ENCODE peak calls at places on chromosomes 6 and 20, in ten cellular contexts. F, T, K, Z, I, P, W, Q, H and X are unnamed samples.

GRCh38 chr20:19026121-19026878 is 186.1 kb upstream of the SLC24A3 start:
- DNase-seq in T (no peak), F (no peak), P (peak), H (no peak), Z (no peak), K (peak), I (no peak), Q (no peak), W (no peak), X (no peak)

GRCh38 chr6:41770381-41771057 is 9.2 kb downstream of the FRS3 start:
- DNase-seq in F (no peak), Q (no peak), I (no peak), W (no peak), K (no peak), Z (no peak), T (no peak), P (no peak), H (no peak), X (no peak)

GRCh38 chr20:50172347-50173013 is 18.1 kb upstream of the CEBPB start:
- DNase-seq in T (peak), P (peak), F (peak), K (no peak), I (peak), Q (peak), W (no peak), H (no peak), Z (peak), X (no peak)

GRCh38 chr20:6178537-6178936 is 55.7 kb upstream of the FERMT1 start:
- DNase-seq in Q (peak), P (peak), F (peak), K (no peak), I (peak), Z (no peak), H (peak), T (peak), W (peak), X (peak)

GRCh38 chr6:96153775-96154174 is 138.0 kb downstream of the FUT9 start:
- DNase-seq in T (no peak), P (no peak), W (no peak), Z (no peak), K (no peak), H (no peak), I (no peak), Q (no peak), F (no peak), X (no peak)

GRCh38 chr20:53672484-53673129 is 79.0 kb upstream of the ZNF217 start:
- DNase-seq in W (no peak), P (peak), H (no peak), Z (no peak), I (peak), K (no peak), Q (no peak), T (no peak), F (peak), X (no peak)

GRCh38 chr20:11178946-11179654 is 505.3 kb upstream of the JAG1 start:
- DNase-seq in W (no peak), F (peak), Q (peak), Z (no peak), H (peak), I (peak), K (no peak), T (peak), P (peak), X (no peak)

GRCh38 chr6:1029196-1029595 is 282.7 kb upstream of the FOXQ1 start:
- DNase-seq in Z (no peak), T (no peak), W (no peak), Q (no peak), F (no peak), H (no peak), P (peak), I (peak), K (no peak), X (no peak)

GRCh38 chr20:18734525-18735189 is 78.9 kb upstream of the SCP2D1 start:
- DNase-seq in P (no peak), H (no peak), W (no peak), I (no peak), T (no peak), Z (no peak), Q (peak), F (no peak), K (no peak), X (no peak)

GRCh38 chr6:100464162-100464851 is 414 bp downstream of the SIM1 start:
- DNase-seq in H (no peak), F (no peak), T (peak), W (no peak), P (no peak), K (no peak), Z (peak), Q (no peak), I (no peak), X (no peak)

GRCh38 chr20:54474866-54475265 is 527 bp upstream of the DOK5 start:
- DNase-seq in F (no peak), K (no peak), I (no peak), Q (no peak), H (no peak), T (no peak), Z (no peak), P (peak), W (no peak), X (no peak)

GRCh38 chr6:151391471-151392428 is at the start of gene ZBTB2:
- DNase-seq in T (peak), F (peak), P (peak), W (peak), Q (peak), H (no peak), I (peak), K (no peak), Z (peak), X (peak)

GRCh38 chr6:34005845-34006644 is 139.8 kb downstream of the GRM4 start:
- DNase-seq in P (no peak), Q (no peak), F (no peak), T (no peak), H (no peak), I (no peak), Z (peak), W (no peak), K (no peak), X (no peak)

GRCh38 chr6:136306466-136306865 is 16.8 kb upstream of the BCLAF1 start:
- DNase-seq in H (no peak), T (no peak), W (no peak), Q (no peak), F (no peak), Z (no peak), K (no peak), I (no peak), P (no peak), X (no peak)

GRCh38 chr6:119308048-119308570 is 41.5 kb downstream of the MAN1A1 start:
- DNase-seq in K (no peak), P (peak), H (peak), Q (peak), I (peak), T (no peak), F (peak), W (no peak), Z (no peak), X (no peak)

GRCh38 chr20:46651091-46651962 is at the start of gene SLC13A3:
- DNase-seq in P (peak), Z (peak), I (no peak), H (no peak), F (no peak), Q (no peak), W (no peak), K (no peak), T (peak), X (no peak)

GRCh38 chr6:84449220-84449619 is 221.8 kb upstream of the CEP162 start:
- DNase-seq in P (no peak), T (no peak), W (no peak), I (peak), Z (no peak), F (no peak), H (no peak), K (no peak), Q (no peak), X (no peak)

GRCh38 chr20:41655966-41656685 is 37.9 kb upstream of the CHD6 start:
- DNase-seq in H (no peak), F (no peak), T (no peak), I (no peak), Q (no peak), W (no peak), Z (no peak), P (no peak), K (no peak), X (no peak)

GRCh38 chr20:32465092-32465900 is 107.2 kb downstream of the ASXL1 start:
- DNase-seq in W (no peak), Q (peak), K (no peak), T (no peak), H (no peak), P (peak), I (peak), F (peak), Z (no peak), X (no peak)

GRCh38 chr6:43096451-43097097 is 20.5 kb downstream of the PTK7 start:
- DNase-seq in W (peak), Z (peak), I (peak), F (peak), T (no peak), K (no peak), P (peak), Q (no peak), H (no peak), X (no peak)

GRCh38 chr6:154432533-154433476 is 76.2 kb upstream of the IPCEF1 start:
- DNase-seq in Z (no peak), I (peak), W (no peak), H (no peak), K (no peak), F (no peak), P (peak), Q (no peak), T (no peak), X (no peak)

GRCh38 chr6:44199883-44200282 is 16.8 kb upstream of the MYMX start:
- DNase-seq in K (no peak), I (no peak), H (no peak), T (no peak), Q (no peak), P (no peak), F (no peak), W (no peak), Z (no peak), X (no peak)

GRCh38 chr6:93468291-93468690 is 48.9 kb upstream of the EPHA7 start:
- DNase-seq in P (no peak), I (peak), H (no peak), F (no peak), T (peak), Q (no peak), K (no peak), W (no peak), Z (no peak), X (peak)

GRCh38 chr20:44409132-44409600 is 53.7 kb downstream of the HNF4A start:
- DNase-seq in Z (no peak), P (peak), Q (no peak), H (no peak), F (peak), T (no peak), W (no peak), K (no peak), I (peak), X (no peak)

GRCh38 chr20:45779011-45779915 is 12.4 kb downstream of the WFDC3 start:
- DNase-seq in W (no peak), K (no peak), P (peak), H (peak), Z (no peak), T (no peak), I (peak), Q (peak), F (peak), X (no peak)

GRCh38 chr6:105317607-105318533 is 85.0 kb downstream of the PREP start:
- DNase-seq in Q (no peak), H (peak), F (no peak), Z (no peak), T (no peak), I (no peak), P (no peak), W (peak), K (no peak), X (no peak)

GRCh38 chr6:143110572-143110971 is 49.9 kb downstream of the AIG1 start:
- DNase-seq in Z (no peak), F (peak), I (peak), Q (no peak), W (no peak), K (no peak), P (peak), T (no peak), H (no peak), X (no peak)

GRCh38 chr6:43814865-43815264 is 44.9 kb downstream of the VEGFA start:
- DNase-seq in P (no peak), I (no peak), T (no peak), F (no peak), Q (no peak), K (no peak), H (no peak), Z (no peak), W (no peak), X (no peak)

GRCh38 chr6:42334870-42335269 is 116.9 kb downstream of the TRERF1 start:
- DNase-seq in K (no peak), Q (no peak), I (no peak), F (no peak), Z (no peak), W (no peak), H (no peak), T (no peak), P (no peak), X (no peak)

GRCh38 chr20:44218441-44218840 is 7.9 kb upstream of the OSER1 start:
- DNase-seq in W (no peak), F (no peak), Q (no peak), P (no peak), T (no peak), K (no peak), I (no peak), H (no peak), Z (no peak), X (no peak)

GRCh38 chr20:47674686-47675085 is 110.6 kb downstream of the SULF2 start:
- DNase-seq in Z (no peak), T (no peak), K (no peak), Q (no peak), P (no peak), W (no peak), H (no peak), F (no peak), I (no peak), X (no peak)

GRCh38 chr6:132962936-132963579 is 148.7 kb downstream of the RPS12 start:
- DNase-seq in W (peak), K (no peak), T (peak), F (peak), Z (peak), I (peak), Q (peak), H (peak), P (peak), X (peak)

GRCh38 chr20:47865451-47865850 is 80.2 kb upstream of the SULF2 start:
- DNase-seq in T (no peak), Q (no peak), Z (no peak), K (no peak), F (no peak), W (no peak), I (no peak), P (no peak), H (no peak), X (no peak)

GRCh38 chr6:45424628-45424955 is 46.9 kb upstream of the SUPT3H start:
- DNase-seq in W (no peak), Z (no peak), Q (no peak), P (no peak), K (no peak), I (no peak), H (no peak), F (no peak), T (no peak), X (peak)

GRCh38 chr6:70391513-70391912 is 21.8 kb upstream of the FAM135A start:
- DNase-seq in W (no peak), I (no peak), Z (no peak), H (no peak), F (no peak), T (no peak), P (no peak), K (no peak), Q (no peak), X (no peak)

GRCh38 chr6:12718025-12718424 is 1.5 kb downstream of the PHACTR1 start:
- DNase-seq in T (no peak), Z (no peak), W (no peak), I (no peak), H (no peak), Q (peak), F (peak), K (no peak), P (peak), X (no peak)

GRCh38 chr6:114713690-114714089 is 370.9 kb upstream of the HS3ST5 start:
- DNase-seq in K (no peak), Z (no peak), Q (no peak), I (no peak), T (no peak), F (no peak), W (no peak), H (no peak), P (no peak), X (no peak)

GRCh38 chr6:141667580-141668309 is 465.0 kb upstream of the GJE1 start:
- DNase-seq in K (no peak), F (peak), P (peak), I (no peak), Z (no peak), T (no peak), Q (no peak), W (no peak), H (no peak), X (no peak)

GRCh38 chr6:111625099-111625416 is 19.4 kb upstream of the TRAF3IP2 start:
- DNase-seq in K (no peak), Q (no peak), H (no peak), Z (no peak), T (no peak), F (no peak), I (no peak), P (no peak), W (no peak), X (no peak)
- H3K4me2 ChIP-seq in K (no peak), Q (no peak), H (no peak), Z (no peak), T (no peak), F (no peak), I (peak), P (peak), W (no peak), X (no peak)

GRCh38 chr6:90139272-90139817 is 157.3 kb downstream of the BACH2 start:
- DNase-seq in I (no peak), P (no peak), H (no peak), W (no peak), K (no peak), Z (no peak), F (no peak), Q (no peak), T (no peak), X (no peak)

GRCh38 chr6:90131614-90132423 is 164.8 kb downstream of the BACH2 start:
- DNase-seq in Z (no peak), P (peak), W (no peak), I (peak), K (no peak), T (no peak), F (peak), H (no peak), Q (no peak), X (no peak)

GRCh38 chr6:90135672-90136071 is 161.0 kb downstream of the BACH2 start:
- DNase-seq in I (peak), W (no peak), Q (peak), F (peak), Z (no peak), P (peak), H (no peak), T (no peak), K (no peak), X (no peak)

GRCh38 chr6:90136850-90137249 is 159.8 kb downstream of the BACH2 start:
- DNase-seq in W (no peak), H (no peak), Q (no peak), P (peak), K (no peak), F (no peak), T (no peak), I (no peak), Z (no peak), X (no peak)

DNA sequence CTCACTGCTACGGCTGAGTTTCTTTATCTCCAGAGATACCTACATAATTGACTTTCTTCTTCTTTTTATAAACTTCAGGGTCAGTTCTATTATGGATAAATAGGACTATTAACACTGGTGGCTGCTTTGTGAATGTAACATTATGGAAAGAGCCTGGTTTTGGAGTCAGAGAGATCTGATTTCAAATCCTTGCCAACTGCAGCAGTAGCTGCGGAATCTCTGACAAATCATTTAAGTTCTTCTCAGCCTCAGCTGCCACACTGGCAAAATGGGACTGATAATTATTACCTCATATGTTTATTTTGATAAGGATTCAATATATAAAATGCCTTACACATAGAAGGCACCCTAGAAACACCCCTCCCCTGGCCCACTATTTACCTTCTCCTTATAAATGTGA is 160.5 kb downstream of the BACH2 start:
- DNase-seq in F (peak), Z (no peak), H (no peak), P (no peak), I (no peak), T (no peak), K (no peak), W (no peak), Q (no peak), X (no peak)
- H3K4me2 ChIP-seq in F (peak), Z (no peak), H (no peak), P (peak), I (peak), T (no peak), K (no peak), W (no peak), Q (no peak), X (no peak)

DNA sequence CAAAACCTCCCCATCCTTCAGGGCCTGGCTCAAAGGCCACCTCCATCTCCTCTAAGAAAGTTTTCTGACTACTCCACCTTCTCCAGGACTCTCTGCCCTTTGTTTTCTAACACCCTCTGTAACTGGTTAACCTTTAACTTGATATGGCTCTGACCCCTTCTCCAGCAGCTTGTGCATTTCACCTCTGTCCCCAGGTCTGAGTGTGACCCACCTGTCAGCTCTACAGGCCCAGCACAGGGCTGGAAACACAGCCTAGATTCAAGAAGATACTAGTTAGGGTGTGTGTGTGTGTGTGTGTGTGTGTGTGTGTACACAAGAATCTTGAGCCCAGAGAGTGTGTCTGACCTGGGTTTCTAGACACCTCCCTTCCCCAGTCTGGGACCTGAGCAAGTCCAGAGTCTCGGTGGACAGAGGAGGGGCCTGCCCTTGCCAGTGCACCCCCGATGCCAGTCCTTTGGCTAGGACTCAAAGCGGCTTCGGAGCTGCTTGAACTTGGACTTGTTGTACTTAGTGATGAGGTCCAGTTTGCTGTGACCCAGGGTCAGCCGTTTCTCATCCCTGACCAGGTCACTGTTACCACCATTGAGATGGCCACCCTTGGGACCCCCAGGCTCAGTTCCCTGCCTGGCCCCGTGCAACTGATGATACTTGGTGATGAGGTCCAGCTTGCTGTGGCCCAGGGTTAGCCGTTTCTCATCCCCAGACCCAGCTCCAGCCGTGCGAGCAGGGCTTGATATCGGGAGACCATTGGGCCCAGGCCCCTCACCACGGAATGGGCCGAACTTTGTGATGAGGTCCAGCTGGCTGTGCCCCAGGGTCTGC is 1.7 kb upstream of the EIF6 start:
- DNase-seq in P (no peak), I (no peak), W (no peak), Q (no peak), Z (no peak), H (no peak), F (no peak), T (no peak), K (no peak), X (no peak)
- H3K4me2 ChIP-seq in P (no peak), I (no peak), W (no peak), Q (peak), Z (no peak), H (peak), F (no peak), T (no peak), K (no peak), X (no peak)

GRCh38 chr6:27280540-27281000 is 31.5 kb downstream of the POM121L2 start:
- DNase-seq in K (no peak), P (no peak), Z (no peak), Q (peak), T (no peak), H (peak), I (no peak), F (no peak), W (no peak), X (no peak)
- H3K4me2 ChIP-seq in K (peak), P (peak), Z (peak), Q (peak), T (peak), H (peak), I (peak), F (peak), W (no peak), X (no peak)

DNA sequence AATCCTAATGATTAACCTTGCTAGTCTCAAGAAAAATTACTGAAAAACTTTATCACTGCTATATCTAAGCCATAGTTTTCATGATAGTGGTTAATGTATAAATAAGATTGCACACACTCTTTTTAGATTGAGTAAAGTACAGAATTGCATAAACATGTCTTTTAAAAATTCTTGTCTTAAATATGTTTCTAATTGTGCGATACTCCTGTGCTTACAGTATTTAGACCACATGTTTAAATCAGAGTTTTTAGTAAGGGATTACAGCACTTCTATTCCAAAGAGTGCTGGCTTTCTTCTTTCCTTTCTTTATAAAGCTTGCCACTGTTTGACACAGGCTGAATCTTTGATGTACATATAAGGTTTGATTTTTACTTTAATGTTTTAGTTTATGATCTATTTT is 36.8 kb upstream of the RGS17 start:
- DNase-seq in Z (no peak), K (no peak), Q (no peak), F (no peak), W (no peak), T (no peak), P (no peak), I (no peak), H (no peak), X (no peak)
- H3K4me2 ChIP-seq in Z (no peak), K (no peak), Q (peak), F (peak), W (no peak), T (no peak), P (peak), I (peak), H (peak), X (no peak)

GRCh38 chr6:98416027-98416426 is 418.3 kb upstream of the POU3F2 start:
- DNase-seq in T (no peak), Q (no peak), W (no peak), Z (no peak), F (no peak), K (no peak), P (no peak), H (no peak), I (no peak), X (no peak)
- H3K4me2 ChIP-seq in T (no peak), Q (no peak), W (no peak), Z (no peak), F (no peak), K (no peak), P (no peak), H (no peak), I (no peak), X (no peak)

GRCh38 chr6:30750379-30750668 is 6.0 kb upstream of the IER3 start:
- DNase-seq in Z (no peak), Q (no peak), K (no peak), I (no peak), T (no peak), P (no peak), F (no peak), W (no peak), H (no peak), X (no peak)
- H3K4me2 ChIP-seq in Z (no peak), Q (peak), K (no peak), I (no peak), T (no peak), P (no peak), F (no peak), W (no peak), H (peak), X (no peak)